ENCODE peak calls at places on chromosomes 16 and 17, in six cellular contexts. R is heart right ventricle, P is PC-9, X is mesenchymal stem cell, J is HFF-Myc, O is SJCRH30. E is an unnamed sample.

GRCh38 chr16:24853830-24854229 is 8.1 kb downstream of the SLC5A11 start:
- DNase-seq in J (no peak), X (peak; percentile 31), R (no peak), P (no peak), O (no peak), E (no peak)

GRCh38 chr16:55257971-55258613 is 65.9 kb upstream of the IRX6 start:
- DNase-seq in J (peak; percentile 14), P (no peak), R (peak; percentile 23), X (no peak), O (peak; percentile 60), E (peak; percentile 75)

GRCh38 chr17:7740481-7741001 is 23.0 kb downstream of the DNAH2 start:
- DNase-seq in R (no peak), O (no peak), J (no peak), X (no peak), P (no peak), E (no peak)

GRCh38 chr16:4241601-4242270 is at the start of gene SRL:
- DNase-seq in R (no peak), J (no peak), X (no peak), O (peak; percentile 80), P (peak; percentile 3), E (no peak)

GRCh38 chr16:54098247-54098646 is 188.3 kb downstream of the IRX3 start:
- DNase-seq in O (peak; percentile 6), J (no peak), P (no peak), X (no peak), R (no peak), E (no peak)

GRCh38 chr17:7060165-7060890 is 16.4 kb upstream of the SLC16A11 start:
- DNase-seq in X (peak; percentile 47), R (no peak), P (peak; percentile 94), O (no peak), J (no peak), E (no peak)

GRCh38 chr16:73145166-73145565 is 97.2 kb upstream of the ZFHX3 start:
- DNase-seq in J (no peak), X (no peak), O (no peak), R (no peak), P (no peak), E (no peak)

GRCh38 chr16:89365044-89365467 is 125.3 kb downstream of the ANKRD11 start:
- DNase-seq in J (no peak), P (no peak), X (peak; percentile 79), O (no peak), R (no peak), E (no peak)

GRCh38 chr17:78120971-78121800 is 7.4 kb downstream of the TMC6 start:
- DNase-seq in J (no peak), P (no peak), R (no peak), O (no peak), X (no peak), E (no peak)

GRCh38 chr17:70137451-70138230 is 31.7 kb upstream of the KCNJ2 start:
- DNase-seq in P (peak; percentile 56), O (no peak), J (peak; percentile 24), R (peak; percentile 57), X (peak; percentile 97), E (peak; percentile 83)

GRCh38 chr16:28218109-28218508 is 6.3 kb upstream of the XPO6 start:
- DNase-seq in P (peak; percentile 39), J (no peak), R (no peak), O (no peak), X (peak; percentile 56), E (no peak)

GRCh38 chr16:86665319-86665675 is 86.9 kb downstream of the FOXL1 start:
- DNase-seq in O (no peak), J (no peak), P (no peak), R (no peak), X (peak; percentile 66), E (no peak)

GRCh38 chr16:86662740-86663139 is 84.4 kb downstream of the FOXL1 start:
- DNase-seq in X (no peak), O (no peak), P (no peak), R (no peak), J (no peak), E (peak; percentile 42)

GRCh38 chr16:86665929-86666328 is 87.6 kb downstream of the FOXL1 start:
- DNase-seq in O (no peak), P (no peak), R (no peak), J (no peak), X (no peak), E (no peak)

GRCh38 chr16:86663691-86664517 is 85.6 kb downstream of the FOXL1 start:
- DNase-seq in R (no peak), P (no peak), J (no peak), X (peak; percentile 78), O (peak; percentile 20), E (no peak)

DNA sequence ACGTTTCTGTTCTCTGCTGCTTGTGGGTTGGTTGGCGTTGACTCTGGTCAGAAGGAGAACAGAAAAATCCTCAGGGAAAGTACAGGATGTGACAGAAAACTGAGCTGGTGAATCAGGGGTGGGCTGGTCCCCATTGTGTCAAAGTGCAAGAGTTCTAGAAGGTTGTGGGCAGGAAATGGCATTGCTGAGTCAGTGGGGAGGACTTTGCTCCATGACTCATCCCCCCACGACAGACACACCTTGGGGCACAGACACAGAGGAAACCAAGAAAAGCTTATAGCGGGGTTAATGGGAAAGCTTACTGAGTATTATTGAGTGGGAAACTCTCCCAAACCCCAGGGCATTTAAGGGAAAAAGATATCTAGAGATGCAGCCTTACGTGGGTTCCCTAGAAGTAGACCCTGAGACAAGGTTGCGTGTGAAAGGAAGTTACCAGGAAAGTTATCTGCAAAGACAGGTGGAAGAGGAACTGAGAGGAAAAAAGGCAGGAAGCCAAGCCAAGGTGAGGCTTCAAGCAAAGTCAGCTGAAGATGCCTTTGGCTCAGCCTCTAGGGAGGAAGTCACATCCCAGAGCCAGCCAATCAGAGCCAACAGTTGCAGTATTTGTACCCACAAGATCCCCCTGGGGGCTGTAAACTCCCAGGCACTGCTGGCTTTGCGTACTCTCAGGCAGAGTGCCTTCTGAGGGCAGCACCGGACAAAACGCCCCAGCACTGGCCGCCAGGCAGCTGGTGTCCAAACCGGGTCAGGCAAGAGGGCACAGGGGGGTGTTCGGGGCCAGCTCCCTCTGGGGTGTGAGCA is 86.4 kb downstream of the FOXL1 start:
- DNase-seq in X (peak; percentile 99), O (peak; percentile 30), J (peak; percentile 95), R (no peak), P (peak; percentile 42), E (peak; percentile 78)
- H3K4me3 ChIP-seq in X (no peak overlapping the region), O (no peak overlapping the region), J (no peak overlapping the region), R (no peak overlapping the region), P (no peak overlapping the region), E (no peak overlapping the region)

GRCh38 chr17:79721993-79722671 is 8.6 kb upstream of the ENPP7 start:
- DNase-seq in J (no peak), X (no peak), O (peak; percentile 45), P (no peak), R (no peak), E (no peak)

GRCh38 chr17:79716183-79716797 is 14.5 kb upstream of the ENPP7 start:
- DNase-seq in O (no peak), J (no peak), P (no peak), X (no peak), R (no peak), E (no peak)

GRCh38 chr17:79715318-79716182 is 15.2 kb upstream of the ENPP7 start:
- DNase-seq in R (no peak), P (no peak), J (no peak), O (no peak), X (no peak), E (no peak)

GRCh38 chr17:79722787-79723186 is 8.0 kb upstream of the ENPP7 start:
- DNase-seq in X (no peak), R (no peak), O (no peak), J (no peak), P (no peak), E (no peak)

GRCh38 chr17:79720705-79721295 is 9.9 kb upstream of the ENPP7 start:
- DNase-seq in P (no peak), X (no peak), J (no peak), R (no peak), O (no peak), E (no peak)
- H3K4me3 ChIP-seq in P (no peak overlapping the region), X (no peak overlapping the region), J (no peak overlapping the region), R (no peak overlapping the region), O (no peak overlapping the region), E (no peak overlapping the region)

GRCh38 chr16:86497551-86498021 is 12.7 kb upstream of the FOXF1 start:
- DNase-seq in P (no peak), J (no peak), X (peak; percentile 53), O (peak; percentile 56), R (no peak), E (no peak)

GRCh38 chr16:86499889-86500707 is 10.2 kb upstream of the FOXF1 start:
- DNase-seq in P (no peak), J (no peak), X (peak; percentile 75), R (no peak), O (no peak), E (no peak)

GRCh38 chr16:86496929-86497381 is 13.4 kb upstream of the FOXF1 start:
- DNase-seq in P (no peak), X (no peak), O (no peak), R (no peak), J (no peak), E (no peak)

GRCh38 chr16:86498155-86498651 is 12.1 kb upstream of the FOXF1 start:
- DNase-seq in P (no peak), J (no peak), O (no peak), X (peak; percentile 78), R (no peak), E (no peak)

DNA sequence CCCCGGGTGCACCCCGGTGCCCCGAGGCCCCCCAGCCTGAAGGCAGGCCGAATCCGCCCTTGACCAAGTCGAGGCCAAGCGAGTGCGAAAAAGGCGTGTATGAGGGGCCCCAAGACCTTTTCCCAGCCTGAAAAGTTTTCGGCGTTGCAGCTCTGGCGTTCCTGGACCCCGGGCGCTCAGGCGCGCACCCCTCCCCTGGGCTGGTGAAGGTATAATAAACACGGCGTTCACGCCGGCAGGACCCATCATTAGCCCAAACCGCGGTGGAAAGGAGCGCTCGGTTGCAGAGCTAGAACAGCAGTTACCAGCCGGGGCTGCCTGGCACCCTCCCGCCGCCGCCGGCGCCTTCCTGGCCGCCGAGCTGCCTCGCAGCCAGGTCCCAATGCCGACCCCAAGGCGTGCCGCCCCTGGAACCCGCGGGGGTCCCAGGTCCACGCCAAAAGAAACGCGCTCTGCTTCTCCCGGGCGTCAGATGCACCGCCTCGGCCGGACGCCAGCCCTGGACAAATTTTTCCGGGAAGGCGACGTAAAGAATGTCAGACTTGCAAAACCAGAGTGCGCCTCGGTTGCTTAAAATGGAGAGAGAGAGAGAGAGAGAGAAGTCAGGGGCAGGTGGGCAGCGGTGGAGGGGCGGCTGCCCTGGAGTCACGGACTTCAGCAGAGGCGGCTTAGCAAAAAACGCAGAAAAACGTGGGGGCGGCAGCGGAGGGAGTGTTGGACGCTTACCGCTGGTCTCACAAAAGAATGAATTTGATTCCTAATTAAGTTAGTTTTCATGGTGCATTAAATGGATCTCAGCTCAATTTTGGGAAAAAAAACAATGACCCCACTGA is 11.4 kb upstream of the FOXF1 start:
- DNase-seq in O (peak; percentile 92), R (no peak), X (peak; percentile 59), P (no peak), J (no peak), E (no peak)
- H3K4me3 ChIP-seq in O (peak overlapping the region; percentile 50), R (no peak overlapping the region), X (no peak overlapping the region), P (no peak overlapping the region), J (peak overlapping the region; percentile 28), E (no peak overlapping the region)

GRCh38 chr17:49437696-49438438 is 23.2 kb upstream of the PHB1 start:
- DNase-seq in J (no peak), X (no peak), R (no peak), P (no peak), O (no peak), E (no peak)

GRCh38 chr17:49435630-49436029 is 20.9 kb upstream of the PHB1 start:
- DNase-seq in J (no peak), P (no peak), O (no peak), X (no peak), R (no peak), E (peak; percentile 79)

GRCh38 chr17:49436174-49436573 is 21.5 kb upstream of the PHB1 start:
- DNase-seq in J (no peak), R (no peak), O (no peak), X (no peak), P (no peak), E (peak; percentile 65)

GRCh38 chr17:49433000-49433694 is 18.5 kb upstream of the PHB1 start:
- DNase-seq in X (no peak), O (no peak), R (no peak), J (no peak), P (no peak), E (no peak)

GRCh38 chr17:49434821-49435581 is 20.3 kb upstream of the PHB1 start:
- DNase-seq in O (peak; percentile 68), R (peak; percentile 43), P (peak; percentile 62), X (peak; percentile 66), J (peak; percentile 21), E (no peak)
- H3K4me3 ChIP-seq in O (no peak overlapping the region), R (no peak overlapping the region), P (no peak overlapping the region), X (no peak overlapping the region), J (no peak overlapping the region), E (no peak overlapping the region)

E was measured in lower leg skin.